ENCODE peak calls at places on chromosomes 2 and 18, in nine cellular contexts. I, S, N, Z, K, O, Q, C and G are unnamed samples.

GRCh38 chr2:181356526-181356925 is 100.7 kb upstream of the ITGA4 start:
- DNase-seq in I (no peak), N (no peak), S (no peak), Q (no peak), C (no peak), O (no peak), Z (no peak), K (no peak), G (no peak)

GRCh38 chr2:109030870-109031480 is 42.0 kb upstream of the EDAR start:
- DNase-seq in N (no peak), K (no peak), C (no peak), O (no peak), Q (no peak), I (no peak), Z (no peak), S (no peak), G (no peak)

GRCh38 chr2:38605298-38605830 is 2.6 kb upstream of the HNRNPLL start:
- DNase-seq in S (no peak), Q (no peak), N (no peak), K (peak; percentile 48), Z (no peak), O (no peak), I (no peak), C (no peak), G (no peak)

GRCh38 chr18:69956037-69956436 is 8.4 kb upstream of the CD226 start:
- DNase-seq in O (no peak), Z (no peak), K (no peak), C (no peak), N (no peak), S (no peak), Q (no peak), I (no peak), G (no peak)

GRCh38 chr2:179592167-179592936 is 269.1 kb downstream of the ZNF385B start:
- DNase-seq in I (no peak), K (no peak), C (no peak), O (no peak), Q (no peak), Z (no peak), N (no peak), S (no peak), G (no peak)

GRCh38 chr2:110755494-110756078 is 23.2 kb downstream of the ACOXL start:
- DNase-seq in N (no peak), I (peak; percentile 21), Z (peak; percentile 30), Q (peak; percentile 37), K (peak; percentile 25), O (no peak), C (no peak), S (no peak), G (no peak)

GRCh38 chr2:164257794-164258193 is 363.5 kb downstream of the GRB14 start:
- DNase-seq in C (no peak), K (no peak), O (no peak), Q (no peak), N (no peak), Z (no peak), I (no peak), S (no peak), G (no peak)

GRCh38 chr2:39127973-39128372 is 7.1 kb upstream of the SOS1 start:
- DNase-seq in N (no peak), S (no peak), K (peak; percentile 79), Z (no peak), O (no peak), I (no peak), Q (no peak), C (no peak), G (no peak)

GRCh38 chr2:226179010-226179409 is 620.6 kb downstream of the IRS1 start:
- DNase-seq in O (peak; percentile 69), I (no peak), Q (no peak), K (no peak), C (no peak), Z (no peak), N (no peak), S (no peak), G (no peak)

GRCh38 chr2:100831831-100832230 is 11.9 kb downstream of the NPAS2 start:
- DNase-seq in O (no peak), N (peak; percentile 64), S (no peak), C (no peak), K (no peak), Z (no peak), I (no peak), Q (no peak), G (no peak)

GRCh38 chr2:100831158-100831715 is 11.3 kb downstream of the NPAS2 start:
- DNase-seq in C (no peak), Z (no peak), N (no peak), O (no peak), S (no peak), K (no peak), I (no peak), Q (no peak), G (no peak)

GRCh38 chr2:100833330-100833729 is 13.4 kb downstream of the NPAS2 start:
- DNase-seq in C (no peak), O (no peak), I (no peak), Z (no peak), K (no peak), S (no peak), N (no peak), Q (no peak), G (no peak)

GRCh38 chr2:100834221-100834620 is 14.3 kb downstream of the NPAS2 start:
- DNase-seq in S (no peak), Q (no peak), K (no peak), O (no peak), I (no peak), Z (no peak), N (no peak), C (no peak), G (no peak)

DNA sequence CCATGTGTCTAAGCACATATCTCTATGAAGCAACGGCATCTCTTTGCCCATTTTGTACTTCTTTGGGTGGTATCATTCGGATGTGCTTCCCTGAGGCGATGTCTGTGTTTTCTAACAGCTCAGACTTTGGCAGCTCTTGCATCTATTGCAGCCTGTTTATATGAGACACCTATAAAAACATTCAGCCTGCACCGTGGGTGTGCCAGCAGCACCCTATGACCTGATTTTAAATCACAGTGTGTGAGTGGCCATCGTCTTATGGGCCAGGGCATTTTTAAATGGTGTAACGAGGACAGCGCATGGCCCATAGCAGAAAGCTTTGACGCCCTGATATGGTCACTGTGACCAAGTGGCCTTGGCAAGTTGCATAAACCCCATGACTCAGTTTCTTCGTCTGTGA is 12.9 kb downstream of the NPAS2 start:
- DNase-seq in K (no peak), I (no peak), Z (peak; percentile 25), Q (no peak), C (no peak), S (no peak), N (no peak), O (no peak), G (no peak)
- H3K27ac ChIP-seq in K (no peak overlapping the region), I (no peak overlapping the region), Z (no peak overlapping the region), Q (no peak overlapping the region), C (no peak overlapping the region), S (no peak overlapping the region), N (peak overlapping the region; percentile 69), O (no peak overlapping the region), G (no peak overlapping the region)

GRCh38 chr2:85602476-85603234 is at the start of gene TMEM150A:
- DNase-seq in C (peak; percentile 96), O (peak; percentile 68), S (peak; percentile 90), K (peak; percentile 92), Q (peak; percentile 92), Z (peak; percentile 88), I (peak; percentile 95), N (peak; percentile 96), G (peak; percentile 98)

GRCh38 chr2:85606116-85606455 is 3.6 kb upstream of the TMEM150A start:
- DNase-seq in I (no peak), Z (no peak), N (no peak), Q (no peak), O (no peak), K (no peak), S (no peak), C (no peak), G (peak; percentile 15)

GRCh38 chr2:85604568-85605339 is 2.3 kb upstream of the TMEM150A start:
- DNase-seq in S (no peak), N (no peak), K (no peak), O (no peak), Z (no peak), Q (no peak), C (no peak), I (no peak), G (no peak)

GRCh38 chr2:85607268-85608215 is 4.3 kb downstream of the C2orf68 start:
- DNase-seq in I (no peak), K (no peak), Q (no peak), N (no peak), S (no peak), C (no peak), Z (peak; percentile 39), O (no peak), G (no peak)

DNA sequence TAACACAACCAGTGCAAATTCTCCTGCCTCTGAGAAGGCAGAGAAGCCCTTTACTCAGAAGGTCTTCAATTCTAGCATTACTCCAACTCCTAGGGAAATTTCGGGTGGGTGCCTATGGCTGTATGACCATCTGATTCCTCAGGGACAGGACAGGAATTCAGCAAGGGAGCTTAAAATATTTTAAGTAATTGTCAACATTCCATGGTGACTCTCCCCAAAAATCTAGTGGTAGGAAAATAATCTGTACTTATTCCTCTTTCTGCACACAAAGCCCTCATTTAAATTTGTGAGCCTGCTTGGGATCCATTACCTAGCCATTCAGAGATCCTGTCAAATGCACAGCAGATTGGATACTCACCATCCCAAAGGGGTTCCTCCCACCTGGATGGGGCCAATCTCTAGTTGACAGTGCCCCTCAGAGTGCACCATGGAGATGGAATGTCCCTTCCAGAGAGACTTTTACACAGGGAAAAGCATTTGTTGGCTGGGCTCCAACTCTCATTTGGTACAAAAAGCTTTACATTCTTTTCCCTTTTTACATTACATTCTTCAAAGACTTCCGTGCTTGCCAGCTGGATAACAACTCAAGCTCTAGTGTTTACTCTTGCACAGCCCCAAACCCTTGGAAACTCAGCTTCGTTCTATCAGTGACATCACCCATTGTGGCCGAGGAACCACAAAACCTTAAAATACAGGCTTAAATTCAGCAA is 3.1 kb upstream of the TMEM150A start:
- DNase-seq in I (peak; percentile 60), Q (no peak), O (no peak), Z (peak; percentile 83), N (no peak), C (no peak), K (no peak), S (no peak), G (peak; percentile 20)
- H3K4me3 ChIP-seq in I (no peak overlapping the region), Q (no peak overlapping the region), O (no peak overlapping the region), Z (no peak overlapping the region), N (peak overlapping the region; percentile 82), C (no peak overlapping the region), K (no peak overlapping the region), S (peak overlapping the region; percentile 59), G (peak overlapping the region; percentile 15)

DNA sequence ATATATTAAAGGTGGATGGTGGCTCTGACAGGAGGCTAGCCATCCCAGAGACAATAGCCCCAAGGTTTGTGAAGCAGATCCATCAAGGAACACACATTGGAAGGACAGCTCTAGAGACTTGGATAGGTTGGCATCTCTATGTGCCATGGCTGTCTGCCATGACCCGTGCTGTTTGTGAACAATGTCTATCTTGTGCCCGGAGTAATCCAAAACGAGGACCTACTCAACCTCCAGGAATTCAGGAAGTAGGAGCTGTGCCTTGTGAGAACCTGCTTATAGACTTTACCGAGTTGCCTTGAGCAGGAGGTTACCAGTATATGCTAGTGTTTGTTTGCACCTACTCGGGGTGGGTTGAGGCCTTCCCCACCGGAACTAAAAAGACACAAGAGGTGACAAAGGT is 43.1 kb upstream of the SELENOI start:
- DNase-seq in N (peak; percentile 32), K (no peak), Z (no peak), C (no peak), S (peak; percentile 62), O (no peak), Q (no peak), I (no peak), G (no peak)
- H3K4me1 ChIP-seq in N (peaks cover 26% of the 10 kb centered on the region), K (peaks cover 8% of the 10 kb centered on the region), Z (peaks cover 15% of the 10 kb centered on the region), C (peaks cover 54% of the 10 kb centered on the region), S (peaks cover 27% of the 10 kb centered on the region), O (peaks cover 5% of the 10 kb centered on the region), Q (peaks cover 2% of the 10 kb centered on the region), I (peaks cover 9% of the 10 kb centered on the region), G (peaks cover 14% of the 10 kb centered on the region)

GRCh38 chr2:85017436-85018048 is 46.6 kb downstream of the KCMF1 start:
- DNase-seq in I (peak; percentile 75), K (peak; percentile 9), Q (no peak), S (no peak), C (no peak), N (no peak), O (no peak), Z (peak; percentile 61), G (no peak)
- H3K27ac ChIP-seq in I (peak overlapping the region; percentile 0), K (no peak overlapping the region), Q (peak overlapping the region; percentile 4), S (peak overlapping the region; percentile 73), C (peak overlapping the region; percentile 44), N (no peak overlapping the region), O (peak overlapping the region; percentile 11), Z (peak overlapping the region; percentile 21), G (no peak overlapping the region)